ENCODE peak calls at places on chromosome 15, in six cellular contexts. One of them, this sample, is unnamed.

GRCh38 chr15:101267320-101268104 is 9.8 kb downstream of the SELENOS start:
- DNase-seq in stimulated activated naive CD4-positive, alpha-beta T cell: no peak
- DNase-seq in AG04450: no peak
- DNase-seq in EH: peak; percentile 92
- DNase-seq in HT-29: peak; percentile 59
- DNase-seq in A673: no peak
- DNase-seq in this sample: no peak

GRCh38 chr15:47718474-47719440 is 1.5 kb downstream of the SEMA6D start:
- DNase-seq in AG04450: no peak
- DNase-seq in HT-29: no peak
- DNase-seq in stimulated activated naive CD4-positive, alpha-beta T cell: no peak
- DNase-seq in EH: no peak
- DNase-seq in A673: peak; percentile 49
- DNase-seq in this sample: no peak

GRCh38 chr15:71245588-71245987 is 130.3 kb downstream of the THSD4 start:
- DNase-seq in EH: no peak
- DNase-seq in AG04450: no peak
- DNase-seq in A673: no peak
- DNase-seq in stimulated activated naive CD4-positive, alpha-beta T cell: no peak
- DNase-seq in HT-29: no peak
- DNase-seq in this sample: no peak

GRCh38 chr15:39301589-39301999 is 279.3 kb upstream of the THBS1 start:
- DNase-seq in stimulated activated naive CD4-positive, alpha-beta T cell: no peak
- DNase-seq in EH: peak; percentile 96
- DNase-seq in HT-29: no peak
- DNase-seq in A673: no peak
- DNase-seq in AG04450: no peak
- DNase-seq in this sample: no peak

GRCh38 chr15:60594071-60594470 is 115.1 kb upstream of the ICE2 start:
- DNase-seq in A673: no peak
- DNase-seq in AG04450: no peak
- DNase-seq in HT-29: no peak
- DNase-seq in stimulated activated naive CD4-positive, alpha-beta T cell: no peak
- DNase-seq in EH: no peak
- DNase-seq in this sample: no peak

GRCh38 chr15:70142322-70143191 is 44.8 kb upstream of the TLE3 start:
- DNase-seq in EH: peak; percentile 56
- DNase-seq in stimulated activated naive CD4-positive, alpha-beta T cell: no peak
- DNase-seq in A673: peak; percentile 26
- DNase-seq in AG04450: peak; percentile 52
- DNase-seq in HT-29: no peak
- DNase-seq in this sample: no peak

GRCh38 chr15:47206358-47206978 is 510.8 kb upstream of the SEMA6D start:
- DNase-seq in AG04450: no peak
- DNase-seq in A673: no peak
- DNase-seq in stimulated activated naive CD4-positive, alpha-beta T cell: no peak
- DNase-seq in EH: no peak
- DNase-seq in HT-29: no peak
- DNase-seq in this sample: no peak

GRCh38 chr15:27019687-27020086 is 48.7 kb downstream of the GABRG3 start:
- DNase-seq in AG04450: no peak
- DNase-seq in stimulated activated naive CD4-positive, alpha-beta T cell: no peak
- DNase-seq in EH: no peak
- DNase-seq in HT-29: no peak
- DNase-seq in A673: no peak
- DNase-seq in this sample: no peak

GRCh38 chr15:53978248-53978906 is at the start of gene UNC13C:
- DNase-seq in EH: no peak
- DNase-seq in HT-29: no peak
- DNase-seq in A673: no peak
- DNase-seq in stimulated activated naive CD4-positive, alpha-beta T cell: no peak
- DNase-seq in AG04450: no peak
- DNase-seq in this sample: no peak

GRCh38 chr15:70098461-70099166 is 897 bp upstream of the TLE3 start:
- DNase-seq in EH: peak; percentile 23
- DNase-seq in A673: peak; percentile 63
- DNase-seq in AG04450: no peak
- DNase-seq in HT-29: peak; percentile 73
- DNase-seq in stimulated activated naive CD4-positive, alpha-beta T cell: peak; percentile 44
- DNase-seq in this sample: no peak

GRCh38 chr15:33119263-33119662 is 75.3 kb downstream of the FMN1 start:
- DNase-seq in EH: no peak
- DNase-seq in AG04450: no peak
- DNase-seq in A673: no peak
- DNase-seq in HT-29: peak; percentile 65
- DNase-seq in stimulated activated naive CD4-positive, alpha-beta T cell: no peak
- DNase-seq in this sample: no peak

GRCh38 chr15:47439870-47440155 is 277.5 kb upstream of the SEMA6D start:
- DNase-seq in stimulated activated naive CD4-positive, alpha-beta T cell: no peak
- DNase-seq in HT-29: no peak
- DNase-seq in EH: peak; percentile 82
- DNase-seq in A673: no peak
- DNase-seq in AG04450: no peak
- DNase-seq in this sample: no peak

GRCh38 chr15:52357949-52358348 is 62.3 kb upstream of the MYO5C start:
- DNase-seq in A673: no peak
- DNase-seq in AG04450: no peak
- DNase-seq in EH: no peak
- DNase-seq in HT-29: no peak
- DNase-seq in stimulated activated naive CD4-positive, alpha-beta T cell: no peak
- DNase-seq in this sample: no peak

GRCh38 chr15:47523669-47524068 is 193.6 kb upstream of the SEMA6D start:
- DNase-seq in HT-29: no peak
- DNase-seq in A673: peak; percentile 77
- DNase-seq in EH: peak; percentile 45
- DNase-seq in AG04450: no peak
- DNase-seq in stimulated activated naive CD4-positive, alpha-beta T cell: no peak
- DNase-seq in this sample: no peak

GRCh38 chr15:90062023-90062728 is 40.1 kb downstream of the IDH2 start:
- DNase-seq in HT-29: peak; percentile 98
- DNase-seq in A673: peak; percentile 29
- DNase-seq in stimulated activated naive CD4-positive, alpha-beta T cell: peak; percentile 23
- DNase-seq in AG04450: no peak
- DNase-seq in EH: peak; percentile 40
- DNase-seq in this sample: peak; percentile 32

GRCh38 chr15:67820992-67821783 is 4.1 kb upstream of the SKOR1 start:
- DNase-seq in A673: no peak
- DNase-seq in stimulated activated naive CD4-positive, alpha-beta T cell: no peak
- DNase-seq in AG04450: no peak
- DNase-seq in HT-29: no peak
- DNase-seq in EH: peak; percentile 71
- DNase-seq in this sample: no peak